ENCODE peak calls at places on chromosomes 1 and 21, in eight cellular contexts. V is activated CD8-positive, alpha-beta memory T cell treated with anti-CD3 and anti-CD28 coated beads for 4 hours; I is SJSA1; M is psoas muscle; P is EL; G is germinal center; A is DMS 273 treated with DMSO at 0.1 percent for 48 hours; W is activated CD4-positive, CD25-positive, alpha-beta regulatory T cell. K is an unnamed sample.

GRCh38 chr1:64880449-64880848 is 85.9 kb downstream of the JAK1 start:
- DNase-seq in V (no peak), I (no peak), M (no peak), P (no peak), G (no peak), A (no peak), W (no peak), K (no peak)

GRCh38 chr1:156497743-156498446 is 2.7 kb downstream of the MEF2D start:
- DNase-seq in V (no peak), I (no peak), M (no peak), P (no peak), G (no peak), A (no peak), W (no peak), K (no peak)

GRCh38 chr1:177854951-177855350 is 114.9 kb downstream of the SEC16B start:
- DNase-seq in V (no peak), I (no peak), M (no peak), P (no peak), G (no peak), A (no peak), W (no peak), K (no peak)

GRCh38 chr21:34915364-34915834 is 133.7 kb downstream of the RUNX1 start:
- DNase-seq in V (no peak), I (no peak), M (no peak), P (peak; percentile 83), G (no peak), A (no peak), W (no peak), K (no peak)

GRCh38 chr1:30462826-30463425 is 260.5 kb downstream of the MATN1 start:
- DNase-seq in V (no peak), I (no peak), M (peak; percentile 19), P (no peak), G (no peak), A (no peak), W (no peak), K (no peak)

GRCh38 chr1:23450894-23451293 is 26.3 kb upstream of the TCEA3 start:
- DNase-seq in V (no peak), I (no peak), M (no peak), P (no peak), G (no peak), A (no peak), W (no peak), K (no peak)

GRCh38 chr1:172339840-172340239 is 80.6 kb upstream of the C1orf105 start:
- DNase-seq in V (no peak), I (no peak), M (no peak), P (no peak), G (no peak), A (no peak), W (no peak), K (no peak)

GRCh38 chr1:17509320-17509719 is 30.2 kb upstream of the ARHGEF10L start:
- DNase-seq in V (no peak), I (no peak), M (no peak), P (no peak), G (no peak), A (no peak), W (no peak), K (no peak)

GRCh38 chr1:25773441-25774125 is 26.4 kb upstream of the SELENON start:
- DNase-seq in V (no peak), I (no peak), M (no peak), P (peak; percentile 77), G (no peak), A (no peak), W (no peak), K (peak; percentile 89)

GRCh38 chr1:57489342-57490036 is 65.6 kb upstream of the DAB1 start:
- DNase-seq in V (no peak), I (no peak), M (no peak), P (peak; percentile 82), G (no peak), A (no peak), W (no peak), K (no peak)

GRCh38 chr21:37983336-37984095 is 67.3 kb upstream of the KCNJ6 start:
- DNase-seq in V (no peak), I (no peak), M (no peak), P (peak; percentile 90), G (no peak), A (no peak), W (no peak), K (no peak)

GRCh38 chr21:40797881-40798280 is 49.1 kb downstream of the DSCAM start:
- DNase-seq in V (no peak), I (no peak), M (no peak), P (peak; percentile 24), G (no peak), A (no peak), W (no peak), K (no peak)

K was measured in HuH-7.5.